ENCODE peak calls at places on chromosomes 11 and 22, in four cellular contexts. Y, F, K and Q are unnamed samples.

GRCh38 chr11:67033661-67034166 is 10.8 kb downstream of the SYT12 start:
- DNase-seq in Y (peak; percentile 86), F (no peak), K (no peak), Q (no peak)

GRCh38 chr11:110081462-110082233 is 11.5 kb upstream of the ZC3H12C start:
- DNase-seq in Y (peak; percentile 91), F (no peak), K (no peak), Q (no peak)

GRCh38 chr11:97880209-97880608 is 1140.5 kb upstream of the CNTN5 start:
- DNase-seq in Y (no peak), F (no peak), K (no peak), Q (no peak)

GRCh38 chr11:107017433-107018227 is 646 bp downstream of the GUCY1A2 start:
- DNase-seq in Y (peak; percentile 22), F (peak; percentile 36), K (peak; percentile 47), Q (peak; percentile 74)

GRCh38 chr11:26021026-26021425 is 310.9 kb upstream of the ANO3 start:
- DNase-seq in Y (peak; percentile 55), F (no peak), K (no peak), Q (no peak)

GRCh38 chr11:1772270-1773130 is 8.8 kb upstream of the CTSD start:
- DNase-seq in Y (peak; percentile 91), F (peak; percentile 13), K (no peak), Q (peak; percentile 68)

GRCh38 chr11:126029805-126030204 is 32.9 kb downstream of the CDON start:
- DNase-seq in Y (no peak), F (no peak), K (no peak), Q (no peak)

GRCh38 chr11:62439785-62440602 is 21.2 kb downstream of the SCGB1A1 start:
- DNase-seq in Y (no peak), F (no peak), K (no peak), Q (no peak)

GRCh38 chr22:24157783-24158170 is 23.5 kb upstream of the SUSD2 start:
- DNase-seq in Y (no peak), F (no peak), K (no peak), Q (peak; percentile 51)
- TF ChIP-seq CTCF in Y (no peak), F (no peak), K (no peak), Q (no peak)

GRCh38 chr11:34415538-34415937 is 23.2 kb upstream of the CAT start:
- DNase-seq in Y (no peak), F (no peak), K (no peak), Q (no peak)

GRCh38 chr11:34416746-34417145 is 22.0 kb upstream of the CAT start:
- DNase-seq in Y (no peak), F (no peak), K (no peak), Q (no peak)

GRCh38 chr11:34416088-34416487 is 22.6 kb upstream of the CAT start:
- DNase-seq in Y (no peak), F (no peak), K (no peak), Q (no peak)

GRCh38 chr11:34419158-34419557 is 19.6 kb upstream of the CAT start:
- DNase-seq in Y (no peak), F (no peak), K (no peak), Q (no peak)

GRCh38 chr11:34417203-34417602 is 21.5 kb upstream of the CAT start:
- DNase-seq in Y (no peak), F (no peak), K (no peak), Q (no peak)
- TF ChIP-seq CTCF in Y (no peak), F (no peak), K (peak; percentile 23), Q (no peak)

GRCh38 chr22:38881464-38881871 is 9.5 kb upstream of the CBX6 start:
- DNase-seq in Y (no peak), F (no peak), K (no peak), Q (no peak)
- TF ChIP-seq CTCF in Y (no peak), F (no peak), K (no peak), Q (no peak)

GRCh38 chr11:121723261-121723741 is 270.5 kb upstream of the SORL1-AS1 start:
- DNase-seq in Y (no peak), F (no peak), K (no peak), Q (no peak)

GRCh38 chr11:121721961-121722360 is 269.2 kb upstream of the SORL1-AS1 start:
- DNase-seq in Y (no peak), F (no peak), K (no peak), Q (no peak)

GRCh38 chr11:121727942-121728341 is 275.2 kb upstream of the SORL1-AS1 start:
- DNase-seq in Y (no peak), F (no peak), K (no peak), Q (no peak)

GRCh38 chr11:121721448-121721847 is 268.7 kb upstream of the SORL1-AS1 start:
- DNase-seq in Y (no peak), F (no peak), K (no peak), Q (no peak)

GRCh38 chr11:121722431-121723256 is 269.9 kb upstream of the SORL1-AS1 start:
- DNase-seq in Y (peak; percentile 20), F (peak; percentile 43), K (no peak), Q (peak; percentile 10)
- TF ChIP-seq CTCF in Y (no peak), F (no peak), K (no peak), Q (no peak)

GRCh38 chr22:19631899-19632670 is 82.2 kb upstream of the SEPTIN5 start:
- DNase-seq in Y (peak; percentile 41), F (no peak), K (no peak), Q (no peak)
- TF ChIP-seq CTCF in Y (peak; percentile 38), F (peak; percentile 23), K (peak; percentile 56), Q (peak; percentile 40)

GRCh38 chr22:27405672-27406388 is 395.7 kb downstream of the MN1 start:
- DNase-seq in Y (peak; percentile 65), F (no peak), K (peak; percentile 11), Q (peak; percentile 48)
- TF ChIP-seq CTCF in Y (peak; percentile 67), F (peak; percentile 58), K (peak; percentile 68), Q (peak; percentile 54)

GRCh38 chr22:37633693-37634504 is 5.6 kb upstream of the SH3BP1 start:
- DNase-seq in Y (no peak), F (peak; percentile 66), K (peak; percentile 87), Q (peak; percentile 90)

GRCh38 chr22:37636186-37636948 is 3.1 kb upstream of the SH3BP1 start:
- DNase-seq in Y (no peak), F (no peak), K (peak; percentile 57), Q (peak; percentile 57)

GRCh38 chr22:37633082-37633692 is 6.3 kb upstream of the SH3BP1 start:
- DNase-seq in Y (no peak), F (no peak), K (peak; percentile 80), Q (peak; percentile 92)

GRCh38 chr22:37635157-37635556 is 4.3 kb upstream of the SH3BP1 start:
- DNase-seq in Y (no peak), F (no peak), K (no peak), Q (no peak)

GRCh38 chr22:37634505-37635002 is 4.9 kb upstream of the SH3BP1 start:
- DNase-seq in Y (no peak), F (no peak), K (peak; percentile 63), Q (no peak)
- TF ChIP-seq CTCF in Y (peak; percentile 33), F (no peak), K (peak; percentile 54), Q (peak; percentile 28)

DNA sequence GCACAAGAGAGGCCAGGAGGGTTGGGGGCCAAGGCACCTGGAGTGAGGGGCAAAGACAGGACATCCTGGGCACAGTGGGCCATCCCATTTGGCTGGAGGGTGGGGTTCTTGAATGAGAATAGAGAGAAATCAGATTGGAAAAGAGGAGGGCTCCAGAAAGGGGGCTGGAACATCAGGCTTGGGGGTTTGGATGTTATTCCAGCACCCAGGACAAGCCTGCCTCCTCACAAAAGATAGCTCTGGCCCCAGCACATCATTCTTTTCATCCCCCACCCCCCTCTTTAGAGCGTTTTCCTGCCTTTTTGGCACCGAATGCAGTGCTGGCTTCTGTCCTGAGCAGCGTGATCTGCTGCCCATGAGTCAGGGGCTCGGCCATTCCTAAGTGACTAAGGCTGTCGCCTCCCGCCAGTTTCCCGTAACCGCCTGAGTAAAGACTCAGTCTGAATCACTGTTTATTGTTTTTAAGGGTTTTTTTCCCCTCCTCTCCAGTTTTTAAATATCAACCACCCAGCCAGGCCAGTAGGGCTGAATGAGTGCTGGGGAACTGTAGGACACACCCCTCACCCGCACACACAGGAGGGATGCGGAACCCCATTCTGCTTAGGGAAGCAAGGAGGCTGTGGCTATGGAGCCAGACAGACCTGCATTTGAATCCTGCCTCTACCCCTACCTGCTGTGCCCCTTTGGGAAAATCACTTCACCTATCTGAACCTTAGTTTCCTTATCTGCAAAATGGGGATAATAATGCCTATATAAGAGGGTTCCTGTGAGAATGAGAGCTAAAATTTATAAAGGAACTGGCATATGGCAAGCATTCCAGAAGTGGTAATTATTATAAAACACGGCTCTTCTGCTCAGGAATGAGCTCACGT is 32.4 kb upstream of the NAV2 start:
- DNase-seq in Y (peak; percentile 96), F (no peak), K (no peak), Q (no peak)
- TF ChIP-seq CTCF in Y (peak; percentile 17), F (no peak), K (no peak), Q (no peak)

GRCh38 chr11:95465887-95466286 is 234.9 kb upstream of the SESN3 start:
- DNase-seq in Y (no peak), F (no peak), K (no peak), Q (no peak)
- TF ChIP-seq CTCF in Y (no peak), F (no peak), K (no peak), Q (no peak)